ENCODE peak calls at places on chromosomes 3 and 15, in ten cellular contexts. Q is tibial nerve, V is NCI-H460, O is cardiac fibroblast, S is NCI-H1105, C is NCI-H1092, A is NCI-H82, K is KBM-7, I is COR-L47, X is cardiac muscle cell. W is an unnamed sample.

GRCh38 chr3:129461461-129462146 is 21.6 kb downstream of the IFT122 start:
- DNase-seq in K (no peak), C (no peak), X (no peak), I (no peak), V (peak; percentile 25), Q (no peak), S (no peak), A (no peak), O (peak; percentile 74), W (peak; percentile 74)

GRCh38 chr3:141384157-141384556 is 15.9 kb downstream of the ZBTB38 start:
- DNase-seq in O (peak; percentile 45), I (peak; percentile 84), C (peak; percentile 43), Q (no peak), A (peak; percentile 71), S (no peak), X (no peak), K (no peak), V (no peak), W (no peak)

GRCh38 chr15:36707884-36708430 is 128.5 kb downstream of the CDIN1 start:
- DNase-seq in K (no peak), Q (no peak), X (no peak), S (no peak), O (no peak), C (no peak), I (no peak), V (no peak), A (no peak), W (no peak)

GRCh38 chr3:48929358-48930035 is 10.9 kb downstream of the ARIH2 start:
- DNase-seq in C (no peak), A (no peak), I (no peak), K (no peak), S (no peak), O (peak; percentile 23), V (no peak), Q (no peak), X (no peak), W (no peak)

GRCh38 chr3:43580181-43580580 is 41.6 kb downstream of the ANO10 start:
- DNase-seq in S (no peak), A (no peak), C (no peak), Q (no peak), I (no peak), X (no peak), V (no peak), K (no peak), O (no peak), W (no peak)

GRCh38 chr3:189714991-189715961 is 84.1 kb downstream of the TP63 start:
- DNase-seq in O (peak; percentile 77), X (no peak), Q (no peak), C (no peak), A (no peak), V (no peak), K (no peak), S (no peak), I (no peak), W (no peak)

GRCh38 chr3:70108072-70108471 is 108.5 kb downstream of the SAMMSON start:
- DNase-seq in I (no peak), K (peak; percentile 23), S (no peak), V (no peak), O (peak; percentile 20), Q (no peak), A (peak; percentile 61), C (no peak), X (no peak), W (peak; percentile 54)

GRCh38 chr3:156307704-156308103 is 187.3 kb downstream of the KCNAB1 start:
- DNase-seq in C (no peak), A (no peak), X (no peak), Q (peak; percentile 79), K (no peak), O (peak; percentile 89), V (no peak), I (no peak), S (no peak), W (no peak)

GRCh38 chr3:125163739-125164601 is 48.6 kb downstream of the SLC12A8 start:
- DNase-seq in Q (no peak), K (no peak), X (peak; percentile 66), A (peak; percentile 39), O (peak; percentile 54), V (no peak), C (no peak), I (no peak), S (no peak), W (peak; percentile 41)

GRCh38 chr15:89630974-89631901 is 24.0 kb downstream of the KIF7 start:
- DNase-seq in S (no peak), O (no peak), K (no peak), I (no peak), A (no peak), Q (no peak), C (no peak), V (no peak), X (no peak), W (peak; percentile 7)

GRCh38 chr15:75827691-75828090 is 15.6 kb upstream of the UBE2Q2 start:
- DNase-seq in X (no peak), Q (no peak), S (no peak), I (no peak), O (no peak), A (no peak), K (no peak), V (no peak), C (no peak), W (no peak)

GRCh38 chr3:32593903-32594525 is 23.4 kb upstream of the DYNC1LI1 start:
- DNase-seq in Q (no peak), S (no peak), A (no peak), O (peak; percentile 84), I (no peak), X (no peak), C (no peak), V (no peak), K (no peak), W (no peak)

GRCh38 chr15:79221696-79222095 is 60.8 kb upstream of the ANKRD34C start:
- DNase-seq in C (no peak), X (no peak), K (no peak), I (no peak), S (no peak), O (no peak), V (no peak), Q (no peak), A (no peak), W (no peak)

GRCh38 chr3:179929091-179929529 is 107.6 kb downstream of the PEX5L start:
- DNase-seq in I (peak; percentile 53), V (peak; percentile 25), S (peak; percentile 84), Q (peak; percentile 41), X (peak; percentile 78), K (peak; percentile 53), C (peak; percentile 26), O (peak; percentile 83), A (peak; percentile 99), W (peak; percentile 55)

GRCh38 chr15:43383070-43383469 is 12.2 kb downstream of the TUBGCP4 start:
- DNase-seq in A (no peak), Q (no peak), C (no peak), I (no peak), V (no peak), K (no peak), O (no peak), S (no peak), X (no peak), W (no peak)

GRCh38 chr3:189862385-189863023 is 231.3 kb downstream of the TP63 start:
- DNase-seq in I (no peak), O (peak; percentile 11), A (no peak), V (no peak), S (no peak), C (no peak), K (no peak), X (no peak), Q (no peak), W (no peak)

GRCh38 chr3:158810823-158811425 is 9.1 kb downstream of the MFSD1 start:
- DNase-seq in X (no peak), K (no peak), O (no peak), I (no peak), S (no peak), V (no peak), C (no peak), A (no peak), Q (no peak), W (no peak)

GRCh38 chr3:181265750-181266333 is 276.3 kb upstream of the DNAJC19 start:
- DNase-seq in C (no peak), X (no peak), A (no peak), O (no peak), V (no peak), Q (no peak), I (peak; percentile 31), K (no peak), S (no peak), W (no peak)

GRCh38 chr15:68205949-68206539 is 912 bp upstream of the CALML4 start:
- DNase-seq in K (peak; percentile 94), C (no peak), Q (peak; percentile 53), V (no peak), X (no peak), A (no peak), O (no peak), S (no peak), I (no peak), W (peak; percentile 71)

GRCh38 chr15:96849501-96849900 is 519.0 kb downstream of the NR2F2 start:
- DNase-seq in S (no peak), A (peak; percentile 26), C (no peak), I (no peak), K (no peak), O (peak; percentile 86), X (no peak), V (no peak), Q (no peak), W (no peak)

GRCh38 chr3:149555941-149556340 is 81.4 kb downstream of the TM4SF4 start:
- DNase-seq in V (no peak), O (peak; percentile 66), Q (no peak), S (no peak), X (no peak), A (no peak), C (no peak), I (no peak), K (no peak), W (no peak)

GRCh38 chr15:67512933-67513714 is 7.8 kb upstream of the C15orf61 start:
- DNase-seq in C (no peak), K (no peak), Q (no peak), X (no peak), S (no peak), O (no peak), I (no peak), V (no peak), A (no peak), W (no peak)

W was measured in K562.